ENCODE peak calls at places on chromosomes 13 and 19, in six cellular contexts. C, P, Z, H, I and D are unnamed samples.

GRCh38 chr13:47076536-47076935 is 179.7 kb upstream of the HTR2A start:
- DNase-seq in I (peak), Z (no peak), P (peak), C (no peak), H (no peak), D (no peak)

GRCh38 chr13:52827839-52828238 is 20.6 kb downstream of the PCDH8 start:
- DNase-seq in Z (no peak), P (no peak), I (no peak), H (no peak), C (no peak), D (no peak)

GRCh38 chr13:27541386-27541785 is 78.9 kb downstream of the LNX2 start:
- DNase-seq in I (peak), P (peak), C (no peak), Z (no peak), H (no peak), D (no peak)

GRCh38 chr19:17889609-17890214 is 18.0 kb downstream of the SLC5A5 start:
- DNase-seq in C (no peak), I (peak), H (peak), Z (no peak), P (peak), D (no peak)

GRCh38 chr13:110319774-110320509 is 12.9 kb downstream of the COL4A2 start:
- DNase-seq in C (no peak), H (peak), I (peak), Z (no peak), P (peak), D (no peak)

GRCh38 chr19:28003543-28003942 is 1209.4 kb downstream of the UQCRFS1 start:
- DNase-seq in I (no peak), C (no peak), Z (no peak), H (no peak), P (no peak), D (no peak)

GRCh38 chr19:15265849-15266248 is 33.6 kb upstream of the EPHX3 start:
- DNase-seq in P (peak), Z (peak), C (peak), H (peak), I (peak), D (peak)

GRCh38 chr13:99778500-99778899 is 193.1 kb downstream of the ZIC5 start:
- DNase-seq in C (no peak), P (no peak), I (no peak), Z (no peak), H (no peak), D (no peak)

GRCh38 chr13:63048648-63049047 is 1633.0 kb upstream of the PCDH20 start:
- DNase-seq in H (no peak), I (peak), Z (no peak), C (no peak), P (no peak), D (no peak)

GRCh38 chr13:35879111-35879510 is 252.1 kb downstream of the DCLK1 start:
- DNase-seq in Z (no peak), I (no peak), H (no peak), C (no peak), P (no peak), D (no peak)

GRCh38 chr19:12788682-12789097 is 2.6 kb upstream of the JUNB start:
- DNase-seq in P (no peak), Z (peak), C (peak), I (peak), H (peak), D (peak)

GRCh38 chr13:112891477-112892401 is 77.3 kb upstream of the MCF2L start:
- DNase-seq in I (no peak), P (no peak), C (peak), H (no peak), Z (no peak), D (no peak)

GRCh38 chr19:47021536-47022139 is 2.0 kb downstream of the NPAS1 start:
- DNase-seq in C (no peak), H (no peak), I (no peak), P (peak), Z (no peak), D (no peak)

GRCh38 chr13:24274452-24274971 is 34.9 kb upstream of the C1QTNF9 start:
- DNase-seq in P (no peak), H (no peak), Z (no peak), I (peak), C (peak), D (peak)

GRCh38 chr13:24251525-24251924 is 57.9 kb upstream of the C1QTNF9 start:
- DNase-seq in C (no peak), Z (no peak), I (no peak), H (no peak), P (no peak), D (no peak)

GRCh38 chr13:93265800-93266199 is 39.2 kb downstream of the GPC6 start:
- DNase-seq in C (no peak), I (no peak), H (no peak), P (no peak), Z (no peak), D (no peak)

GRCh38 chr13:33015275-33015674 is 948 bp upstream of the KL start:
- DNase-seq in I (no peak), H (no peak), Z (peak), P (no peak), C (no peak), D (no peak)

GRCh38 chr19:17324357-17325114 is 10.1 kb downstream of the ANO8 start:
- DNase-seq in P (no peak), C (no peak), I (no peak), Z (no peak), H (no peak), D (no peak)

GRCh38 chr13:105442941-105443340 is 1092.5 kb downstream of the EFNB2 start:
- DNase-seq in C (no peak), Z (no peak), P (peak), H (peak), I (peak), D (no peak)

GRCh38 chr19:39479916-39480315 is 722 bp upstream of the TIMM50 start:
- DNase-seq in Z (no peak), P (no peak), C (no peak), H (no peak), I (no peak), D (no peak)

GRCh38 chr13:25214371-25215252 is 42.5 kb upstream of the AMER2 start:
- DNase-seq in C (no peak), I (peak), Z (peak), H (no peak), P (peak), D (no peak)

GRCh38 chr13:26561636-26562537 is 4.4 kb downstream of the WASF3 start:
- DNase-seq in C (no peak), P (peak), I (peak), Z (no peak), H (peak), D (no peak)

GRCh38 chr13:98252931-98253470 is 75.9 kb upstream of the RNF113B start:
- DNase-seq in Z (no peak), C (no peak), I (peak), H (peak), P (peak), D (no peak)

GRCh38 chr19:39293394-39293793 is 2.8 kb upstream of the IFNL1 start:
- DNase-seq in Z (no peak), P (no peak), I (no peak), C (no peak), H (no peak), D (peak)

GRCh38 chr13:41060723-41061074 is 610 bp upstream of the WBP4 start:
- DNase-seq in P (peak), H (no peak), C (peak), I (no peak), Z (peak), D (peak)

GRCh38 chr19:55369651-55370304 is 485 bp downstream of the IL11 start:
- DNase-seq in Z (no peak), H (peak), I (peak), C (no peak), P (peak), D (no peak)

GRCh38 chr13:21511841-21512240 is 52.7 kb upstream of the ZDHHC20 start:
- DNase-seq in C (no peak), H (no peak), Z (no peak), P (peak), I (peak), D (no peak)

GRCh38 chr13:90205911-90206310 is 1141.6 kb upstream of the MIR17HG start:
- DNase-seq in C (no peak), Z (no peak), H (no peak), I (no peak), P (no peak), D (no peak)

GRCh38 chr19:46373573-46374359 is 26.9 kb downstream of the PPP5C start:
- DNase-seq in I (peak), Z (no peak), P (peak), C (peak), H (peak), D (peak)

GRCh38 chr13:76976488-76976887 is 15.4 kb upstream of the CLN5 start:
- DNase-seq in P (peak), Z (no peak), C (no peak), H (peak), I (no peak), D (no peak)

GRCh38 chr19:42191855-42192254 is 25.6 kb downstream of the DEDD2 start:
- DNase-seq in Z (no peak), C (peak), P (peak), H (no peak), I (peak), D (no peak)

GRCh38 chr13:81080911-81081454 is 740.1 kb upstream of the SPRY2 start:
- DNase-seq in I (no peak), P (no peak), C (no peak), Z (no peak), H (no peak), D (no peak)

DNA sequence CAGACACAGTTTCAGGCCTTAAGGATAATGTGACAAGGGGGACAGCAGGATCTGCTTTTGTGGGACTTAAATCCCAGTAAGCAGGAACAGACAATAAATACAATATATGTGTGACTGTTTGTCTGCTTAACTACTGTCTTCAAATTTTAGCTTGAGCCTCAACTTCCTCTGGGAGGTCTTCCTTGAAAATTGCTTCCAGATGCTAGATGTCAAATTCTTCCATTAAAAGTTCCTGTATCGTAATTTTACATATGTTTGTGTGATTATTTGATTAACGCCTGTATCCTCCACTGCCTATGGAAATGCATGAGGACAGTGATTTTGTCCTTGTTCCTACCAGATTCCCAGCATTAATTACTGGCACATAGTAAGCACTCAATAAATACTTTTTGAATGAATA is 385.5 kb downstream of the NDFIP2 start:
- DNase-seq in I (no peak), H (no peak), P (no peak), C (no peak), Z (no peak), D (no peak)
- H3K4me3 ChIP-seq in I (no peak), H (no peak), P (no peak), C (no peak), Z (no peak), D (no peak)

GRCh38 chr19:36392916-36393673 is 14.1 kb upstream of the ZFP14 start:
- DNase-seq in P (no peak), Z (no peak), H (no peak), I (no peak), C (no peak), D (no peak)
- H3K27ac ChIP-seq in P (no peak), Z (no peak), H (no peak), I (no peak), C (no peak), D (no peak)

GRCh38 chr19:34225659-34226015 is 28.7 kb upstream of the GARRE1 start:
- DNase-seq in C (no peak), P (no peak), Z (no peak), H (no peak), I (no peak), D (no peak)
- TF ChIP-seq CTCF in C (no peak), P (no peak), Z (no peak), H (no peak), I (no peak), D (no peak)

GRCh38 chr13:37918116-37919100 is 48.8 kb upstream of the TRPC4 start:
- DNase-seq in H (no peak), I (no peak), Z (no peak), C (no peak), P (no peak), D (no peak)
- H3K4me3 ChIP-seq in H (no peak), I (no peak), Z (no peak), C (no peak), P (no peak), D (no peak)

DNA sequence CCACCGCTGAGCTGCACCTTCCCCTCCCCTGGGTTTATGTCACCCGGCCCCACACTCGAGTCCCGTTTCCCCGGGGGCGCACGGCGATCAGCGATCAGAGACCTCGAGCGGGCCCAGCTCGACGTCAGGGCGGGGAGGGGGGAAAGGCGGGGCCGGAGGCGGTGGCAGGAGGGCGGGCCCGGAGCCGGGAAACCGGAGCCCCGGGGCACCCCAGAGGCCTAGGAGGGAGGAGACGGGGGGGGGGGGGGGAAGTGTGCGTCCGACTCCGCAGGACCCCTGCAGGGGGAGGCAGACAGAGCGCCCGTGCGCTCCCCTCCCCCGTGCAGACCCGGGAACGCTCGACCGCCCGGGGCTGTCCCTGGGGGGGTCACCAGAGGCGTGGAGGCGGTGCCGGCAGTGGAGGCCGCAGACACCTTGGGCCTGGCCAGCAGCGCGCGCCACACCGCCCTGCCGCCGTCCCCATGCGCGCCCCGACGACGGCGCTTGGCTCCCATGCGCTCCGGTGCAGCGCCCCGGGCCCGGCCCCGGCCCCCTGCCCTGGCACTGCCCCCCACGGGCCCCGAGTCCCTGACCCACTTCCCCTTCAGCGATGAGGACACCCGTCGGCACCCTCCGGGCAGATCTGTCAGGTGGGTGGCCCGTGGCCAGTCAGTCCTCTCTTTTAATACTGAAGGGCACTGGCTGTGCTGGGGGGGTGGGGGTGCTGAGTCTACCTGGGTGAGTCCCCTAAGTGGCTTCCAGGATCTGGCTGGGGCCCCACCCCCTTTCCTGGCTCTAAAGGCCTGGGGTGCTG is 11.8 kb downstream of the PDE4A start:
- DNase-seq in Z (peak), C (peak), P (peak), I (no peak), H (no peak), D (peak)
- H3K27ac ChIP-seq in Z (peak), C (peak), P (no peak), I (no peak), H (no peak), D (peak)

DNA sequence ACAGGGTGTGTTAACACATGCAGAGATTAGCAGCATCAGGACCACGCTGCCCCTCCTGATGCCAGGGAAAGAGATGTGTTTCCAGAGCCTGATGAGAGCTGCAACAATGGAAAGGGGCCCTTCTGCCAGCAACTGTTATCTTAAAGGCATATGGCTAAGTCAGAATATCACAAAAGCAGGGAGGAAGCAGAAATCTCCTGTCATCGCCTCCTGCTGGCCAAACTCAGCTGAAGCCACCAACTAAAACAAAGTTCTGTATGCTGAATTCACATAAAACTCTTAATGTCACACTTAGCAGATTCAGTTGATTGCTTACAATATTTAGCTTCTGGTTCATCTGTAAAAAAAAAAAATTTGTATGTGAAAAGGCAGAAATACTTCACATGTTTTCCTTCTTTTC is 178.2 kb downstream of the GPC5 start:
- DNase-seq in P (no peak), H (no peak), I (no peak), C (no peak), Z (no peak), D (no peak)
- TF ChIP-seq CTCF in P (no peak), H (peak), I (no peak), C (no peak), Z (no peak), D (no peak)

GRCh38 chr19:31220540-31220939 is 128.7 kb downstream of the TSHZ3 start:
- DNase-seq in P (no peak), C (no peak), Z (no peak), I (no peak), H (no peak), D (no peak)
- H3K4me3 ChIP-seq in P (no peak), C (no peak), Z (no peak), I (no peak), H (no peak), D (no peak)

GRCh38 chr13:44747179-44747578 is 171.0 kb upstream of the TSC22D1 start:
- DNase-seq in C (no peak), I (no peak), Z (no peak), P (no peak), H (no peak), D (no peak)
- H3K27ac ChIP-seq in C (no peak), I (no peak), Z (peak), P (no peak), H (no peak), D (peak)